ENCODE peak calls at places on chromosome 1, in five cellular contexts. D is B cell, W is amygdala, U is T-cell, L is fibroblast of mammary gland. A is an unnamed sample.

GRCh38 chr1:47189844-47190562 is at the start of gene PDZK1IP1:
- DNase-seq in D (no peak), U (no peak), W (no peak), L (peak), A (peak)

GRCh38 chr1:237386362-237387143 is 344.6 kb downstream of the RYR2 start:
- DNase-seq in L (peak), U (no peak), W (no peak), D (no peak), A (peak)

GRCh38 chr1:205150651-205151428 is 29.1 kb upstream of the RBBP5 start:
- DNase-seq in L (no peak), W (no peak), U (no peak), D (no peak), A (no peak)

GRCh38 chr1:27322569-27323116 is 680 bp downstream of the TMEM222 start:
- DNase-seq in W (no peak), D (no peak), U (no peak), L (no peak), A (no peak)

GRCh38 chr1:184299796-184300195 is 87.0 kb upstream of the C1orf21 start:
- DNase-seq in W (no peak), D (no peak), L (no peak), U (no peak), A (no peak)

GRCh38 chr1:207938016-207938415 is 27.1 kb upstream of the CD34 start:
- DNase-seq in L (peak), U (no peak), W (no peak), D (no peak), A (peak)

GRCh38 chr1:35461966-35462651 is 95.1 kb downstream of the KIAA0319L start:
- DNase-seq in L (no peak), W (no peak), U (no peak), D (no peak), A (no peak)

GRCh38 chr1:51417496-51418383 is 87.4 kb upstream of the TTC39A start:
- DNase-seq in D (no peak), U (no peak), L (peak), W (no peak), A (no peak)